ENCODE peak calls at places on chromosomes 4 and X, in ten cellular contexts. L is SK-N-SH, V is Panc1, S is MG63, U is transverse colon, N is IMR-90, Q is ovary, X is fibroblast of lung, D is aorta, B is neuronal stem cell. A is an unnamed sample.

GRCh38 chrX:47101206-47101605 is 23.0 kb downstream of the RGN start:
- DNase-seq in U (no peak), V (no peak), Q (no peak), L (no peak), X (no peak), N (no peak), S (no peak), D (no peak), B (no peak), A (no peak)

GRCh38 chrX:132692526-132692925 is 203.7 kb upstream of the MBNL3 start:
- DNase-seq in Q (no peak), N (no peak), B (no peak), S (no peak), D (no peak), V (no peak), U (no peak), X (no peak), L (no peak), A (no peak)

GRCh38 chr4:127782025-127782274 is 172 bp upstream of the HSPA4L start:
- DNase-seq in U (peak; percentile 87), V (no peak), D (peak; percentile 95), L (peak; percentile 97), N (peak; percentile 81), S (peak; percentile 78), Q (peak; percentile 89), X (peak; percentile 78), B (peak; percentile 75), A (peak; percentile 91)

GRCh38 chrX:12210196-12210815 is 72.0 kb downstream of the FRMPD4 start:
- DNase-seq in N (peak; percentile 78), D (peak; percentile 51), U (peak; percentile 12), X (peak; percentile 72), V (no peak), S (peak; percentile 80), B (no peak), L (no peak), Q (no peak), A (peak; percentile 22)

GRCh38 chrX:47179928-47180255 is 13.7 kb upstream of the UBA1 start:
- DNase-seq in U (no peak), B (no peak), D (peak; percentile 71), V (no peak), S (no peak), X (no peak), N (no peak), L (no peak), Q (no peak), A (no peak)

GRCh38 chr4:143186202-143186601 is 1.5 kb downstream of the USP38 start:
- DNase-seq in L (no peak), X (peak; percentile 55), S (no peak), Q (no peak), B (no peak), V (no peak), N (peak; percentile 24), U (no peak), D (no peak), A (no peak)

GRCh38 chrX:112313201-112313600 is 230.6 kb upstream of the TRPC5 start:
- DNase-seq in B (no peak), L (no peak), N (no peak), U (no peak), Q (no peak), D (no peak), X (no peak), V (no peak), S (no peak), A (no peak)

GRCh38 chr4:2281575-2282343 is 19.9 kb upstream of the MXD4 start:
- DNase-seq in L (no peak), B (no peak), X (no peak), D (peak; percentile 38), U (peak; percentile 63), Q (no peak), N (no peak), V (no peak), S (no peak), A (no peak)

GRCh38 chr4:6770581-6771228 is 11.8 kb upstream of the KIAA0232 start:
- DNase-seq in D (peak; percentile 21), U (no peak), S (no peak), L (no peak), V (no peak), Q (no peak), X (no peak), B (no peak), N (no peak), A (no peak)

GRCh38 chrX:68571292-68572256 is 72.7 kb downstream of the YIPF6 start:
- DNase-seq in X (peak; percentile 82), Q (no peak), B (no peak), D (no peak), N (peak; percentile 80), U (no peak), V (peak; percentile 32), S (peak; percentile 1), L (no peak), A (no peak)

DNA sequence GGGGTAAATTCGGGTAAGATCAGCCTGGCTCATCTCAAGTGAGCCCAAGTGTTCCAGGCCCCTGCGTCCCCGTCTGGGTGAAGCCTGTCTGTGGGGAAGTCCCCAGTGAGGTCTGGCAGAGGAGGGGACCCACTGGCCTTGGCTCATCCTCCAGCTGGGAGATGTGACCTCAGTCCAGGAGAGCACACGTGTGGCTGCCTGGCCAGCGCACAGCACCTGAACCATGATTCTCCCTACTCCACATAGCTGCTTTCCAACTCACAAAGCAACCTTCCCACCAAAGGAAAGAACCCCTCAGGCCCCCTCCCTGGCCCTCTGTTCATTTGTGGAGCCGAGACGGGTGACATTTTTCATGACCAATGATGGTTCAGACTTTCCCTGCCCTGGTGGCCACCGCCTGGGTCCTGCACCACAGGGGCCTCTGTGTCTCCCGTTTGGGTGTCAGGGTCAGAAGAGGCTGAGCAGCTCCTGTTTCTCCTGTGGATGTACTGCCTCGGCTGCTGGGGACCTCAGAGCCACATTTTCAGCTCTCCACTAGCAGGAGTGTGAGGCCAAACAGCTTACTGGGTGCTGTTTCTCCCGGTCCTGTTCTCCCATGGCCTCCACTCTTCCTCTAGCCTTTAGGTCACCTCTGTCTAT is 111.4 kb downstream of the CPZ start:
- DNase-seq in N (no peak), S (no peak), V (no peak), D (peak; percentile 59), Q (no peak), U (no peak), B (no peak), L (no peak), X (no peak), A (peak; percentile 6)
- H3K27me3 ChIP-seq in N (peaks cover 8% of the 10 kb centered on the region), S (no peaks in the 10 kb centered on the region), V (no peaks in the 10 kb centered on the region), D (no peaks in the 10 kb centered on the region), Q (no peaks in the 10 kb centered on the region), U (no peaks in the 10 kb centered on the region), B (no peaks in the 10 kb centered on the region), L (no peaks in the 10 kb centered on the region), X (no peaks in the 10 kb centered on the region), A (no peaks in the 10 kb centered on the region)

DNA sequence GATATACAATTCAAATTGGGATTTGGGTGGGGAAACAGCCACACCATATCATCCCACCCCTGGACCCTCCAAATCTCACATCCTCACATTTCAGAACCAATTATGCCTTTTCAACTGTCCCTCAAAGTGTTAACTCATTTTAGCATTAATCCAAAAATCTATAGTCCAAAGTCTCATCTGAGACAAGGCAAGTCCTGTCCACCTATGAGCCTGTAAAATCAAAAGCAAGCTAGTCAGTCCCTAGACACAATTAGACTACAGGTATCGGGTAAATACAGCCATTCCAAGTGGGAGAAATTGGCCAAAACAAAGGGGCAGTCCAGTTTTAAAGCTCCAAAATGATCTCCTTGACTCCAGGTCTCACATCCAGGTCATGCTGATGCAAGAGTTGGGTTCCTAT is 128.0 kb downstream of the NBDY start:
- DNase-seq in B (no peak), N (no peak), D (no peak), L (no peak), Q (no peak), U (no peak), V (no peak), S (no peak), X (no peak), A (no peak)
- H3K27me3 ChIP-seq in B (no peaks in the 10 kb centered on the region), N (no peaks in the 10 kb centered on the region), D (no peaks in the 10 kb centered on the region), L (no peaks in the 10 kb centered on the region), Q (no peaks in the 10 kb centered on the region), U (no peaks in the 10 kb centered on the region), V (no peaks in the 10 kb centered on the region), S (no peaks in the 10 kb centered on the region), X (no peaks in the 10 kb centered on the region), A (no peaks in the 10 kb centered on the region)

GRCh38 chr4:152938237-152938969 is 2.3 kb downstream of the FHDC1 start:
- DNase-seq in U (peak; percentile 24), D (no peak), V (no peak), B (no peak), S (no peak), X (no peak), L (no peak), N (no peak), Q (peak; percentile 29), A (no peak)
- H3K27me3 ChIP-seq in U (peaks cover 45% of the 10 kb centered on the region), D (no peaks in the 10 kb centered on the region), V (peaks cover 5% of the 10 kb centered on the region), B (peaks cover 27% of the 10 kb centered on the region), S (peaks cover 20% of the 10 kb centered on the region), X (peaks cover 29% of the 10 kb centered on the region), L (peaks cover 34% of the 10 kb centered on the region), N (peaks cover 62% of the 10 kb centered on the region), Q (no peaks in the 10 kb centered on the region), A (peaks cover 41% of the 10 kb centered on the region)

GRCh38 chr4:184951668-184952160 is 66.6 kb upstream of the HELT start:
- DNase-seq in L (no peak), U (no peak), X (no peak), D (peak; percentile 42), B (no peak), V (no peak), S (no peak), N (no peak), Q (no peak), A (no peak)

GRCh38 chr4:184953971-184954370 is 64.3 kb upstream of the HELT start:
- DNase-seq in V (no peak), S (no peak), Q (no peak), X (no peak), N (no peak), B (no peak), U (no peak), L (no peak), D (no peak), A (no peak)

GRCh38 chr4:184950926-184951325 is 67.4 kb upstream of the HELT start:
- DNase-seq in V (no peak), L (no peak), D (peak; percentile 35), N (no peak), X (no peak), U (no peak), B (no peak), S (no peak), Q (no peak), A (no peak)

GRCh38 chr4:184953421-184953820 is 64.9 kb upstream of the HELT start:
- DNase-seq in U (no peak), B (no peak), L (no peak), D (peak; percentile 38), N (no peak), V (no peak), X (no peak), S (no peak), Q (no peak), A (no peak)

DNA sequence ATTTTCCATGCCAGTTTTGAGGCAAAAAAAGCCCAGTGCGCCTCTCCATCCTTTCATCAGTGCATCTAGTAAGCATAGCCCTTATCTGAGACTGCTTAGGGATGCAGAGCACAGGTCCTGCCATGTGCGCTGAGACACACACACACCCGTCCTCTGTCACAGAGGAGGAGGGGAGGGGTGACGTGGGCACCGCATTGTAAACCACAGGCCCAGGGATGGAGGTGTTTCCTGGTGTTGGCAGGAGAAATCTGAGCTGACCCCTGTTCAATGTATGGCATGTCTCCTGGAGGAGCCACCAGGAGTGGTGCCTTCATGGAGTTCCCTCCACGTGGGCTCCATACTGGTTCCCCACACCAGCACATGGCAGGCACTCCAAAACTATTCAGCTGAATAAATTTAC is 65.8 kb upstream of the HELT start:
- DNase-seq in S (no peak), U (no peak), N (no peak), B (no peak), X (no peak), Q (no peak), L (no peak), D (peak; percentile 15), V (no peak), A (no peak)
- H3K27me3 ChIP-seq in S (no peaks in the 10 kb centered on the region), U (no peaks in the 10 kb centered on the region), N (no peaks in the 10 kb centered on the region), B (no peaks in the 10 kb centered on the region), X (no peaks in the 10 kb centered on the region), Q (no peaks in the 10 kb centered on the region), L (no peaks in the 10 kb centered on the region), D (no peaks in the 10 kb centered on the region), V (peaks cover 6% of the 10 kb centered on the region), A (no peaks in the 10 kb centered on the region)

GRCh38 chrX:98931194-98931593 is 1478.9 kb downstream of the PCDH19 start:
- DNase-seq in B (no peak), S (no peak), V (no peak), X (no peak), N (no peak), Q (no peak), U (no peak), D (no peak), L (no peak), A (no peak)
- H3K27me3 ChIP-seq in B (no peaks in the 10 kb centered on the region), S (no peaks in the 10 kb centered on the region), V (no peaks in the 10 kb centered on the region), X (no peaks in the 10 kb centered on the region), N (no peaks in the 10 kb centered on the region), Q (no peaks in the 10 kb centered on the region), U (no peaks in the 10 kb centered on the region), D (no peaks in the 10 kb centered on the region), L (no peaks in the 10 kb centered on the region), A (no peaks in the 10 kb centered on the region)

A was measured in tibial artery.